ENCODE peak calls at places on chromosomes 16 and 17, in four cellular contexts. G, N, T and O are unnamed samples. For H3K4me1, the result is how much of the 10 kb centered on the place peaks cover.

GRCh38 chr16:77660311-77660710 is 62.0 kb upstream of the NUDT7 start:
- DNase-seq in G (no peak), T (no peak), N (no peak), O (no peak)

GRCh38 chr17:77140878-77141767 is at the start of gene SEC14L1:
- DNase-seq in N (peak), G (peak), T (peak), O (peak)

GRCh38 chr17:70157151-70157550 is 12.2 kb upstream of the KCNJ2 start:
- DNase-seq in G (no peak), T (no peak), N (no peak), O (no peak)

GRCh38 chr17:75205793-75206163 is 299 bp downstream of the NUP85 start:
- DNase-seq in N (no peak), G (no peak), T (no peak), O (no peak)

GRCh38 chr16:90018297-90019200 is 707 bp downstream of the DBNDD1 start:
- DNase-seq in N (no peak), T (peak), G (no peak), O (no peak)

GRCh38 chr16:61165797-61166196 is 870.4 kb downstream of the CDH8 start:
- DNase-seq in G (no peak), T (no peak), N (no peak), O (no peak)

GRCh38 chr17:79779088-79779529 is 1.2 kb downstream of the CBX2 start:
- DNase-seq in N (no peak), T (no peak), G (no peak), O (no peak)

GRCh38 chr16:57616241-57616640 is 12.2 kb upstream of the ADGRG1 start:
- DNase-seq in T (no peak), N (no peak), G (no peak), O (no peak)

GRCh38 chr17:62653831-62654829 is 26.7 kb downstream of the MRC2 start:
- DNase-seq in G (no peak), T (no peak), N (peak), O (no peak)

GRCh38 chr17:76080934-76081287 is 1.9 kb downstream of the ZACN start:
- DNase-seq in G (no peak), T (no peak), N (no peak), O (no peak)

GRCh38 chr17:46007461-46007965 is 8.5 kb downstream of the STH start:
- DNase-seq in T (no peak), G (no peak), N (no peak), O (no peak)

GRCh38 chr16:17275076-17275732 is 195.6 kb downstream of the XYLT1 start:
- DNase-seq in G (no peak), T (no peak), N (no peak), O (peak)

GRCh38 chr17:8832711-8833352 is 33.7 kb upstream of the MFSD6L start:
- DNase-seq in G (no peak), T (peak), N (no peak), O (no peak)

GRCh38 chr17:30928584-30928983 is 6.8 kb downstream of the ADAP2 start:
- DNase-seq in T (no peak), N (no peak), G (no peak), O (no peak)

GRCh38 chr17:20997711-20998570 is 44.9 kb downstream of the USP22 start:
- DNase-seq in T (no peak), G (no peak), N (no peak), O (no peak)

GRCh38 chr17:66310528-66311148 is 8.2 kb downstream of the PRKCA start:
- DNase-seq in T (no peak), N (no peak), G (no peak), O (no peak)

GRCh38 chr16:30185683-30186421 is 2.5 kb downstream of the CORO1A start:
- DNase-seq in T (peak), N (peak), G (peak), O (peak)

GRCh38 chr16:15925631-15926030 is 23.8 kb upstream of the ABCC1 start:
- DNase-seq in G (no peak), N (no peak), T (no peak), O (no peak)

GRCh38 chr16:3769942-3770341 is 52.6 kb upstream of the TRAP1 start:
- DNase-seq in N (no peak), T (no peak), G (no peak), O (no peak)

GRCh38 chr17:49964539-49965521 is 4.2 kb upstream of the DLX4 start:
- DNase-seq in N (no peak), T (peak), G (peak), O (no peak)

GRCh38 chr17:82412535-82413520 is 5.3 kb upstream of the HEXD start:
- DNase-seq in T (no peak), N (no peak), G (no peak), O (no peak)

GRCh38 chr17:27563532-27563931 is 67.5 kb upstream of the LGALS9 start:
- DNase-seq in N (no peak), T (no peak), G (no peak), O (no peak)

GRCh38 chr16:1494129-1494640 is 1.0 kb downstream of the TELO2 start:
- DNase-seq in T (no peak), G (no peak), N (peak), O (no peak)

GRCh38 chr17:79905832-79906231 is 66.6 kb upstream of the CBX4 start:
- DNase-seq in N (no peak), T (no peak), G (no peak), O (no peak)

GRCh38 chr16:23496826-23497542 is 13.3 kb downstream of the GGA2 start:
- DNase-seq in N (no peak), G (no peak), T (no peak), O (no peak)

GRCh38 chr16:67490330-67491096 is 7.2 kb upstream of the AGRP start:
- DNase-seq in N (no peak), T (no peak), G (no peak), O (no peak)

GRCh38 chr16:67483731-67484525 is 581 bp upstream of the AGRP start:
- DNase-seq in G (no peak), T (no peak), N (no peak), O (no peak)

GRCh38 chr16:67486805-67487204 is 3.5 kb upstream of the AGRP start:
- DNase-seq in T (no peak), N (no peak), G (no peak), O (no peak)

DNA sequence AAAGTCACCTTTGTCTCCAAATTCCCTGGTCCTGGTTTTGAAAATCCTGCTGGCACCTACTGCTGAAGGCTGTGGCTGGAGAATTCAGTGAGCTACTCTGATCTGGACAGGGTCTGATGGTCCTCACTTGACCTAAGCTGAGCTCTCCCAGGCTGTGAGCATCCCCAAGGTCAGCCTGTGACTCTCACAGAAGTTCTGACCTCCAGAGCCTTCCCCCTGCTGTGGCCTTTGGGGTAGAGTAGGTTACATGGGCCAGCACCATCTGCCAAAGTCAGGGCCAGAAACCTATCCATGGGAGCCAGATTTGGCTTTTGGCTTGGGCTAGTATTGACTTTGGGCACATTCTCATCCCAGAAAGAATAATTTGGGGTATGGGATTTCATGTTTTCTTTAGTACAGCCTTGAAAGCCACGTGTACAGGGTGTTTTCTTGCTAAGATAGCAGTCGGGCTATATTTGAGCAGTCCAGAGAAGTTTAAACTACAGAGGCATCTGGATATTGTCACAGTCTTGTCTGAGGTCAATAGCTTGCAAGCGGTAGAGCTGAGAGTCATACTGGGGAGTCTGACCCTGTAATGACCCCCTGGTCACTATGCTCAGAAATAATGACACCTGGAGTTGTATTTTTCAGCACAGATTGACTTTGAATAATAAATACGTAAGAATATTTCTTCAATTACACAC is 6.2 kb upstream of the AGRP start:
- DNase-seq in N (no peak), G (no peak), T (no peak), O (no peak)
- H3K4me1 ChIP-seq in N (under half), G (under half), T (under half), O (under half)

DNA sequence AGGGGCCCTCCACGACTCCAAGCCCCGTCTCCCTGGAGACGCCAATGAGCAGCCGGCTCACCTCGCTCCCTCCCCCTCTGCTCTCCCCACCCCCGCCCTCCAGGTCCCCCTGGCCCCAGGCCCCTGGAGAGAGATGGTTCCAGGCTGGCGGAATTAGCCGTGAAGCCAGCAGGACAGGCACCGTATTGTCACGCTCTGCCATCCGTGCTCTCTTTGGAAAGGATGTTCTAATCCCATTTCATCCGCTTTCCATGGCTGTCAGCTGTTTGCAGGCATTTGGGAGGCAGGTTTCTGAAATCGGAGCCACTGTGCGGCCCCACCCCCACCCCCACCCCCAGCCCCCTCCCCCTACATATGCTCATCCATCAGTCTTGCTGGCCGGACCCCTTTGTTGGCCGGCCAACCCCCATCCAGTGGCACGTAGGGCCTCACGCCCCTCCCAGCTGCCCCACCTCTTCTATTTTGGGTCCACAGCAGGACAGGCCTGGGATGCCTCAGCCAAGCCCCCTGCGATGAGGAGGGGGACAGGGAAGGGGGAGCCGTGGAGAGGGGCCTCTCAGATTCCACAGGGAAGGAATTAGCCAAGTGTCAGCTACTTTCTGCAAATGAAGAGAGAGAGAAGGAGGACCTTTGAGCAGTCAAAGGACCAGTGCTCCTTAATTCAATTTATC is 30.8 kb downstream of the SDK2 start:
- DNase-seq in N (no peak), T (no peak), G (no peak), O (no peak)
- H3K27ac ChIP-seq in N (no peak), T (no peak), G (no peak), O (no peak)

DNA sequence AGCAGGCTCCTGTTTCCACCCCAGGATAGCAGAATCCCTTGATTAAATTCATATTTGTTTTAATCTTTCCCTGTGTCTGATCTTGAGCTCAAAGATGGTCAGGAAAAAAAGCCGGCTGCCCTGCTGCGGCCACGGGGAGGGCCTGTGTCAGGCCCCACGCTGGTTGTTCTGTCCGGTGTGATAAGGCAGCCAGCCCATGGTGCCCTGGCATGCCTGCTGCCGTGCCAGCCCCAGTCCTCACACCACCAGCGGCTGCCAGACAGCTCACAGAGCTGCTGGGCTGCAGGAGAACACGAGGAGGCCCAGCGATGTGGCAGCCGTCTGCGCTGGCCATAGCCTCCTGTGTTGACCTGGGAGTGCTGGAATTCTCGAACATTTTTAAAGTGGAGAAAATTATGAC is 34.7 kb upstream of the BRD7 start:
- DNase-seq in G (no peak), N (no peak), T (no peak), O (no peak)
- H3K4me3 ChIP-seq in G (no peak), N (no peak), T (no peak), O (no peak)

GRCh38 chr17:73513426-73513825 is 130.8 kb downstream of the SDK2 start:
- DNase-seq in T (no peak), N (no peak), G (no peak), O (no peak)

GRCh38 chr17:73510981-73511442 is 133.2 kb downstream of the SDK2 start:
- DNase-seq in T (no peak), G (no peak), N (no peak), O (no peak)

GRCh38 chr17:73508931-73509605 is 135.2 kb downstream of the SDK2 start:
- DNase-seq in G (no peak), N (no peak), T (no peak), O (no peak)

GRCh38 chr17:73514146-73514863 is 129.9 kb downstream of the SDK2 start:
- DNase-seq in N (no peak), T (no peak), G (no peak), O (no peak)

GRCh38 chr17:73511716-73512115 is 132.5 kb downstream of the SDK2 start:
- DNase-seq in G (no peak), N (no peak), T (no peak), O (no peak)
- H3K4me1 ChIP-seq in G (under half), N (under half), T (under half), O (under half)

DNA sequence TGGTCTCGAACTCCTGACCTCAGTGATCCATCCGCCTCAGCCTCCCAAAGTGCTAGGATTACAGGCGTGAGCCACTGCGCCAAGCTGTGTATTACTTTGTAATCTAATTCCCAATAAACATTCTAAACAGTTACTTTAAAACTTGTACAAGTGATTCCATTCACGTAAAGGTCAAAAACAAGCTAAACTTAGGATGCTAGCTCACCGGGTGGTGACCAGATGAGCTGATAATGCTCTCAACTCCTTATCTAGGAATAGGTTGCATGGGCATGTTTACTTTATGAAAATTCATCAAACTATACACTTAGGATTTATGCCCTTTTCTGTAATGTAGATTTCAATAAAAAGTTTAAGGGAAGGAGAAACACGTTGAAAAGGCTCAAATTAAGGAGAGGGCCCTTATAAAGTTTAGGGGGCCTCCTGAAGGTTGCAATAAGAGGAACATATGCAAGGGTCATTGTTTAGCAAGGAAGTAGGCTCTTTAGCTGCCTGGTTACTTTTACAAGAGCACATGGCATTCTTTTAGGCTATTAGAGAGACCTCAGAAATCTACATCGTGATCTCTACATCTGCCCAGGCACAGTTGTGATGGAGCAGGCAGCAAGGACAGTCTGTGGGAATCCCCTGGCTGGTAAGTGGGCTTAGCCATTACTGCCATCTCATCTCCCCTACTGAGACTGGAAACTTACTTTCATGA is 13.3 kb downstream of the CDR2 start:
- DNase-seq in G (no peak), T (no peak), N (no peak), O (no peak)
- H3K27ac ChIP-seq in G (no peak), T (peak), N (no peak), O (peak)

GRCh38 chr16:51573191-51573590 is 422.1 kb upstream of the SALL1 start:
- DNase-seq in T (no peak), N (no peak), G (no peak), O (no peak)

GRCh38 chr16:51576498-51576897 is 425.4 kb upstream of the SALL1 start:
- DNase-seq in N (no peak), G (no peak), T (no peak), O (no peak)

GRCh38 chr16:51577621-51578303 is 426.7 kb upstream of the SALL1 start:
- DNase-seq in T (no peak), G (no peak), N (no peak), O (no peak)
- H3K4me3 ChIP-seq in T (no peak), G (no peak), N (no peak), O (no peak)